ENCODE peak calls at places on chromosomes 7 and 10, in four cellular contexts. One of them, this sample, is unnamed.

GRCh38 chr7:44244282-44244681 is 43.5 kb downstream of the YKT6 start:
- DNase-seq in GM12878: no peak
- DNase-seq in SK-N-SH: peak
- DNase-seq in HepG2: no peak
- DNase-seq in this sample: peak

GRCh38 chr7:78413568-78413967 is 615.0 kb downstream of the PHTF2 start:
- DNase-seq in GM12878: no peak
- DNase-seq in HepG2: no peak
- DNase-seq in SK-N-SH: no peak
- DNase-seq in this sample: no peak

GRCh38 chr7:45974540-45975360 is 53.7 kb upstream of the IGFBP3 start:
- DNase-seq in HepG2: peak
- DNase-seq in SK-N-SH: no peak
- DNase-seq in GM12878: no peak
- DNase-seq in this sample: no peak

GRCh38 chr7:29139796-29140195 is 6.5 kb downstream of the CPVL start:
- DNase-seq in SK-N-SH: no peak
- DNase-seq in HepG2: no peak
- DNase-seq in GM12878: no peak
- DNase-seq in this sample: no peak

GRCh38 chr7:110557-111232 is 81.7 kb upstream of the FAM20C start:
- DNase-seq in GM12878: no peak
- DNase-seq in SK-N-SH: no peak
- DNase-seq in HepG2: no peak
- DNase-seq in this sample: no peak

GRCh38 chr7:26550492-26550891 is 258.8 kb downstream of the SNX10 start:
- DNase-seq in GM12878: no peak
- DNase-seq in SK-N-SH: no peak
- DNase-seq in HepG2: no peak
- DNase-seq in this sample: no peak

GRCh38 chr7:22429386-22429785 is 70.6 kb downstream of the STEAP1B start:
- DNase-seq in GM12878: no peak
- DNase-seq in HepG2: no peak
- DNase-seq in SK-N-SH: no peak
- DNase-seq in this sample: no peak

GRCh38 chr7:16804674-16805439 is at the start of gene AGR2:
- DNase-seq in HepG2: no peak
- DNase-seq in GM12878: no peak
- DNase-seq in SK-N-SH: no peak
- DNase-seq in this sample: no peak

GRCh38 chr10:75236178-75236825 is 545 bp upstream of the COMTD1 start:
- DNase-seq in GM12878: no peak
- DNase-seq in SK-N-SH: no peak
- DNase-seq in HepG2: no peak
- DNase-seq in this sample: peak

GRCh38 chr7:79410345-79410744 is 43.1 kb downstream of the MAGI2 start:
- DNase-seq in SK-N-SH: no peak
- DNase-seq in GM12878: no peak
- DNase-seq in HepG2: no peak
- DNase-seq in this sample: no peak

GRCh38 chr10:70462349-70462984 is 16.1 kb upstream of the PALD1 start:
- DNase-seq in GM12878: no peak
- DNase-seq in SK-N-SH: peak
- DNase-seq in HepG2: no peak
- DNase-seq in this sample: no peak

GRCh38 chr10:5564537-5565204 is 39.9 kb downstream of the CALML3 start:
- DNase-seq in SK-N-SH: no peak
- DNase-seq in HepG2: no peak
- DNase-seq in GM12878: no peak
- DNase-seq in this sample: no peak

GRCh38 chr10:123665371-123666286 is 526 bp upstream of the GPR26 start:
- DNase-seq in GM12878: no peak
- DNase-seq in HepG2: no peak
- DNase-seq in SK-N-SH: peak
- DNase-seq in this sample: no peak
- TF ChIP-seq REST in GM12878: no peak
- TF ChIP-seq REST in HepG2: no peak
- TF ChIP-seq REST in SK-N-SH: no peak
- TF ChIP-seq REST in this sample: no peak

DNA sequence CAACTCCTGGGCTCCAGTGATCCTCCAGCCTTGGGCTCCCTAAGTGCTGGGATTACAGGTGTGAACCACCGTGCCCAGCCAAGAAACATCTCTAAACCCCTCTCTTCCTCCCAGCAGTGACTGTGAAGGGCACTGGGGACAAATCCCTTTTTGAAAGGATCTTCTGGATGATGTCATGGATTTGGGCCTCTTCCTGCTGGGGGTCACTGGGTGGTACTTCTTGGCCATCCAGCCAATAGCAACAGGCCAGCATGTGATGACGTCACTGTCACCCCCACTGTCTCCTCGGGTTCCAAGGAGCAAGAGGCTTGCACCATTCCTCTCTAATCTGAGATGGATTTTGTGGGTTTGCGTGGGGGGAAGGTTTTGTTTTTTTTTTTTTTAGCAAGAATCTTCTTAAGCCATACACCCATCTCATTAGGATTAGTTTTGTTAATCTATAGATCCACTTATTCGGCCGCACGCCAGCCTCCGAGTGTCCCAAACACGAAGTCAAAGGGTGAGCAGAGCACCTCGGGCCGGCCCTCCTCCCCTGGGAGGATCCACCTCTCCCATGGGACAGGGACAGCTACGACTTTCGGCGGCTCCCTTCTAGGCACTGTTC is 29.4 kb upstream of the TNRC18 start:
- DNase-seq in GM12878: no peak
- DNase-seq in SK-N-SH: peak
- DNase-seq in HepG2: no peak
- DNase-seq in this sample: peak
- TF ChIP-seq GABPA in GM12878: no peak
- TF ChIP-seq GABPA in SK-N-SH: peak
- TF ChIP-seq GABPA in HepG2: no peak
- TF ChIP-seq GABPA in this sample: no peak

GRCh38 chr10:86613096-86613495 is 41.3 kb upstream of the OPN4 start:
- DNase-seq in SK-N-SH: no peak
- DNase-seq in HepG2: no peak
- DNase-seq in GM12878: no peak
- DNase-seq in this sample: no peak

GRCh38 chr10:86614853-86615252 is 39.5 kb upstream of the OPN4 start:
- DNase-seq in SK-N-SH: no peak
- DNase-seq in GM12878: no peak
- DNase-seq in HepG2: no peak
- DNase-seq in this sample: no peak

GRCh38 chr10:86613905-86614304 is 40.4 kb upstream of the OPN4 start:
- DNase-seq in SK-N-SH: no peak
- DNase-seq in GM12878: no peak
- DNase-seq in HepG2: no peak
- DNase-seq in this sample: no peak

GRCh38 chr10:86609920-86610319 is 44.4 kb upstream of the OPN4 start:
- DNase-seq in SK-N-SH: no peak
- DNase-seq in HepG2: no peak
- DNase-seq in GM12878: no peak
- DNase-seq in this sample: no peak

DNA sequence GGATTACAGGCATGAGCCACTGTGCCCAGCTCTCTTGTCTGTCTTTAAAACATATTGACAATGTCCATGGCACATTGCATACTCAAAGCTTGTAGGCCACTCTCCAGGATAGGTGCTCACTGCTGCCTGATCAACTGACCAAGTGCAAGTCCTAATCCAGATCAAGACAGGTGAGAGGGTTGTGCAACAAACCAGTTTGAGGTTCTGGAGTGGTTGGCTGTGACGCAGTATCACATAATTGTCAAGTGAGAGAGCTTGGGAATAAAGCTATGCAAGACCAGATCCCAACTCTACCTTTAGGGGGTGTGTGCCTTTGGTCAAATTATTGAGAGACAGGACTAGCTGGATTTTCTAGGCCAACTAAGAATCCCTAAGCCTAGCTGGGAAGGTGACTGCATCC is 43.0 kb upstream of the OPN4 start:
- DNase-seq in GM12878: no peak
- DNase-seq in HepG2: no peak
- DNase-seq in SK-N-SH: no peak
- DNase-seq in this sample: no peak
- TF ChIP-seq REST in GM12878: no peak
- TF ChIP-seq REST in HepG2: no peak
- TF ChIP-seq REST in SK-N-SH: no peak
- TF ChIP-seq REST in this sample: no peak

GRCh38 chr7:81488210-81488609 is 281.6 kb downstream of the HGF start:
- DNase-seq in SK-N-SH: no peak
- DNase-seq in HepG2: no peak
- DNase-seq in GM12878: no peak
- DNase-seq in this sample: no peak
- TF ChIP-seq GABPA in SK-N-SH: no peak
- TF ChIP-seq GABPA in HepG2: no peak
- TF ChIP-seq GABPA in GM12878: no peak
- TF ChIP-seq GABPA in this sample: no peak

This sample was measured in HL-60.